ENCODE peak calls at places on chromosomes 5 and 9, in four cellular contexts. X, K, H and B are unnamed samples.
A peak's percentile ranks its signal among the peaks of the same experiment; 100 is the strongest.

GRCh38 chr9:137275203-137275936 is 2.2 kb upstream of the TOR4A start:
- DNase-seq in X (no peak), K (no peak), H (no peak), B (no peak)

GRCh38 chr5:6454628-6455053 is 6.0 kb downstream of the UBE2QL1 start:
- DNase-seq in X (no peak), K (no peak), H (no peak), B (no peak)

GRCh38 chr5:94702729-94703128 is 84.3 kb downstream of the SLF1 start:
- DNase-seq in X (no peak), K (no peak), H (no peak), B (no peak)

GRCh38 chr5:90932052-90932699 is 373.6 kb downstream of the ADGRV1 start:
- DNase-seq in X (peak; percentile 59), K (peak; percentile 27), H (peak; percentile 72), B (no peak)

GRCh38 chr9:135275163-135275925 is 187.9 kb downstream of the OLFM1 start:
- DNase-seq in X (no peak), K (no peak), H (no peak), B (no peak)

GRCh38 chr9:101400120-101400519 is 1.5 kb downstream of the ZNF189 start:
- DNase-seq in X (no peak), K (no peak), H (no peak), B (no peak)

GRCh38 chr9:18548456-18548855 is 74.5 kb downstream of the ADAMTSL1 start:
- DNase-seq in X (no peak), K (no peak), H (no peak), B (no peak)

GRCh38 chr5:157941616-157942015 is 82.7 kb upstream of the CLINT1 start:
- DNase-seq in X (no peak), K (no peak), H (no peak), B (no peak)

GRCh38 chr5:33877483-33877882 is 14.3 kb downstream of the ADAMTS12 start:
- DNase-seq in X (no peak), K (no peak), H (no peak), B (no peak)

GRCh38 chr9:93670208-93671029 is 94.0 kb downstream of the PHF2 start:
- DNase-seq in X (no peak), K (no peak), H (no peak), B (no peak)

GRCh38 chr9:121447341-121447834 is 52.3 kb downstream of the GGTA1 start:
- DNase-seq in X (no peak), K (peak; percentile 31), H (no peak), B (peak; percentile 40)

GRCh38 chr5:68745459-68745858 is 348.4 kb upstream of the SLC30A5 start:
- DNase-seq in X (no peak), K (no peak), H (no peak), B (no peak)

GRCh38 chr5:79602884-79603283 is 9.4 kb upstream of the TENT2 start:
- DNase-seq in X (no peak), K (no peak), H (no peak), B (no peak)

GRCh38 chr9:129677456-129677855 is 12.0 kb downstream of the PRRX2 start:
- DNase-seq in X (no peak), K (no peak), H (no peak), B (no peak)

GRCh38 chr5:147752033-147752432 is 30.5 kb downstream of the JAKMIP2 start:
- DNase-seq in X (no peak), K (no peak), H (no peak), B (no peak)

GRCh38 chr9:86795861-86796497 is 151.3 kb downstream of the GAS1 start:
- DNase-seq in X (no peak), K (peak; percentile 91), H (no peak), B (peak; percentile 10)

GRCh38 chr5:171579162-171579561 is 159.7 kb downstream of the FGF18 start:
- DNase-seq in X (no peak), K (no peak), H (no peak), B (no peak)

GRCh38 chr9:35731415-35732184 is 395 bp downstream of the TLN1 start:
- DNase-seq in X (no peak), K (no peak), H (no peak), B (no peak)

GRCh38 chr5:148864113-148864841 is 37.9 kb downstream of the ADRB2 start:
- DNase-seq in X (no peak), K (peak; percentile 25), H (no peak), B (no peak)

GRCh38 chr9:91659529-91660294 is 236.1 kb upstream of the NFIL3 start:
- DNase-seq in X (peak; percentile 18), K (no peak), H (peak; percentile 29), B (no peak)

GRCh38 chr5:159878988-159879471 is 37.3 kb upstream of the ADRA1B start:
- DNase-seq in X (no peak), K (peak; percentile 30), H (peak; percentile 26), B (no peak)

GRCh38 chr9:72254881-72255545 is 105.8 kb downstream of the GDA start:
- DNase-seq in X (no peak), K (no peak), H (no peak), B (no peak)

GRCh38 chr9:132288956-132289355 is 65.8 kb downstream of the SETX start:
- DNase-seq in X (no peak), K (no peak), H (no peak), B (no peak)

GRCh38 chr9:126275386-126276001 is 51.1 kb upstream of the MVB12B start:
- DNase-seq in X (no peak), K (no peak), H (no peak), B (no peak)

GRCh38 chr5:65480306-65480865 is 1.3 kb downstream of the ADAMTS6 start:
- DNase-seq in X (no peak), K (peak; percentile 57), H (no peak), B (peak; percentile 47)

GRCh38 chr9:88747768-88748167 is 212.8 kb downstream of the NXNL2 start:
- DNase-seq in X (no peak), K (peak; percentile 77), H (no peak), B (no peak)

GRCh38 chr9:136533775-136534157 is 12.1 kb downstream of the NOTCH1 start:
- DNase-seq in X (no peak), K (no peak), H (no peak), B (no peak)

GRCh38 chr5:78746990-78747389 is 98.4 kb upstream of the LHFPL2 start:
- DNase-seq in X (no peak), K (no peak), H (no peak), B (no peak)

GRCh38 chr9:129317179-129318011 is 139.3 kb upstream of the IER5L start:
- DNase-seq in X (no peak), K (no peak), H (peak; percentile 64), B (no peak)

GRCh38 chr5:35754481-35754880 is 102.2 kb upstream of the IL7R start:
- DNase-seq in X (no peak), K (no peak), H (no peak), B (no peak)

GRCh38 chr5:153938131-153938842 is 100.4 kb downstream of the FAM114A2 start:
- DNase-seq in X (no peak), K (no peak), H (no peak), B (no peak)

GRCh38 chr5:171724771-171725609 is 60.6 kb upstream of the SMIM23 start:
- DNase-seq in X (no peak), K (no peak), H (no peak), B (no peak)

GRCh38 chr5:4440536-4440935 is 699.6 kb upstream of the ADAMTS16 start:
- DNase-seq in X (no peak), K (no peak), H (no peak), B (no peak)

GRCh38 chr5:83577036-83577636 is 105.6 kb downstream of the VCAN start:
- DNase-seq in X (no peak), K (no peak), H (peak; percentile 15), B (no peak)

GRCh38 chr5:93603711-93604118 is 20.7 kb downstream of the NR2F1 start:
- DNase-seq in X (no peak), K (no peak), H (no peak), B (no peak)

GRCh38 chr9:34428325-34428958 is 29.9 kb downstream of the FAM219A start:
- DNase-seq in X (no peak), K (no peak), H (no peak), B (peak; percentile 85)

GRCh38 chr5:66987949-66988838 is 208.4 kb downstream of the CD180 start:
- DNase-seq in X (no peak), K (no peak), H (peak; percentile 11), B (no peak)

GRCh38 chr5:28542968-28543367 is 1504.6 kb upstream of the CDH9 start:
- DNase-seq in X (no peak), K (no peak), H (no peak), B (peak; percentile 41)